ENCODE peak calls at places on chromosomes 3 and 15, in six cellular contexts. E is GM12878, I is K562, J is H1, F is HCT116, O is HepG2. U is an unnamed sample.

GRCh38 chr3:14031271-14031670 is 93.4 kb downstream of the CHCHD4 start:
- DNase-seq in E (no peak), I (no peak), O (no peak), F (no peak), J (no peak), U (no peak)

GRCh38 chr15:70580286-70580685 is 183.1 kb downstream of the UACA start:
- DNase-seq in I (no peak), F (no peak), J (no peak), E (no peak), O (no peak), U (no peak)

GRCh38 chr3:41565948-41566347 is 366.6 kb downstream of the CTNNB1 start:
- DNase-seq in O (no peak), E (no peak), I (no peak), J (no peak), F (no peak), U (no peak)

GRCh38 chr15:48657891-48658591 is 12.5 kb upstream of the FBN1 start:
- DNase-seq in I (no peak), F (no peak), J (no peak), O (no peak), E (no peak), U (no peak)

GRCh38 chr3:143090486-143090885 is 29.1 kb upstream of the CHST2 start:
- DNase-seq in E (no peak), F (no peak), J (no peak), O (no peak), I (no peak), U (no peak)

GRCh38 chr3:149902498-149903139 is 68.1 kb downstream of the PFN2 start:
- DNase-seq in I (no peak), J (no peak), E (no peak), F (no peak), O (no peak), U (no peak)

GRCh38 chr3:53273271-53273670 is 17.4 kb upstream of the TKT start:
- DNase-seq in O (no peak), F (no peak), E (no peak), J (no peak), I (no peak), U (no peak)

GRCh38 chr15:27339138-27339537 is 368.2 kb downstream of the GABRG3 start:
- DNase-seq in I (no peak), E (no peak), J (no peak), F (no peak), O (no peak), U (peak; percentile 50)

GRCh38 chr3:31185004-31185357 is 290.5 kb upstream of the GADL1 start:
- DNase-seq in O (no peak), I (no peak), J (no peak), E (no peak), F (no peak), U (no peak)

GRCh38 chr15:39756806-39757522 is 25.7 kb downstream of the FSIP1 start:
- DNase-seq in F (peak; percentile 47), O (peak; percentile 43), E (no peak), J (no peak), I (peak; percentile 23), U (peak; percentile 69)

GRCh38 chr15:89226359-89227221 is 5.2 kb upstream of the RLBP1 start:
- DNase-seq in I (peak; percentile 42), F (no peak), E (no peak), J (no peak), O (peak; percentile 50), U (no peak)

GRCh38 chr3:97189835-97190234 is 375.4 kb downstream of the EPHA6 start:
- DNase-seq in J (no peak), E (no peak), O (no peak), F (no peak), I (no peak), U (no peak)

GRCh38 chr3:14948609-14949038 is 1.2 kb downstream of the NR2C2 start:
- DNase-seq in F (no peak), I (no peak), E (no peak), O (no peak), J (no peak), U (no peak)

GRCh38 chr3:159486580-159486979 is 502.1 kb upstream of the IL12A start:
- DNase-seq in I (no peak), O (peak; percentile 2), E (no peak), J (peak; percentile 17), F (peak; percentile 22), U (no peak)

GRCh38 chr3:196694941-196695848 is 16.9 kb downstream of the CEP19 start:
- DNase-seq in F (no peak), O (no peak), I (no peak), E (no peak), J (no peak), U (no peak)

GRCh38 chr3:129207347-129207947 is 23.8 kb upstream of the CNBP start:
- DNase-seq in F (no peak), O (no peak), J (no peak), E (no peak), I (no peak), U (no peak)
- TF ChIP-seq JUND in F (no peak), O (no peak), J (no peak), E (no peak), I (no peak), U (no peak)

GRCh38 chr3:184642623-184643308 is 69.1 kb downstream of the MAGEF1 start:
- DNase-seq in O (no peak), F (no peak), J (no peak), I (no peak), E (no peak), U (no peak)
- TF ChIP-seq JUND in O (no peak), F (no peak), J (no peak), I (no peak), E (no peak), U (no peak)

DNA sequence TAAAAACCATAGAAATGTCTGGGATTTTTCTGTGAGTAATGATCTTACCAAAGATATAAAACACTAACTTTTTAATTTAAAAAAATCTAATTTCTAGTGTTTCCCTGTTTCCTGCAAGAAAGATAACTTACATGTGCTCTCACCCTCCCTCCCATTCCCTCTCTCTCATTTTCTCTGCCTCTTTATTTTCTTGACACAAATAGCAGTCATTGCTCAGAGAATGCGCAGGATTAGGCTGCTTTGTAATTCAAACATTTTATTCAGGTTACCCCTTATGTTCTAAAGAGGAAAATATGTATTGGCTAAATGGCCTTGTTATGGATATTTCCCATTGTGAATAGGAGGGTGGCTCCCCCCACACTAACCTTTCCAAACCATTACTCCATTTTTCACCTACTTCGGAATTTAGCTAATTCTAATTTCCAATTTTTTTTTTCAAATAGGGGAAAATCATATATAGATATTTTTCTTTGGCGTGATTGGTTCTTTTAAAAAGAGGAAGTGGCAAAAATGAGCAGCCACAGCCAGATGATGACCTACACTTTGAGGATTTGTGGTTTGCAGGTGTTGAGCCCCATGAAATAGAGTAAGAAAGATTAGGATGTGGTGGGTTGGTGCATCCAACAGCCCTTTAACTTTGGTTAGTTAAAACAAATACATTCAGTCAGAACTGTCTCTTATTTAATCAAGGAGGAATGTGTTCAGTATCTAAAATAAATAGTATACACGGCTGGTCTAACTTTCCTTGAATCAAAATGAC is 554.4 kb downstream of the IGSF11 start:
- DNase-seq in O (no peak), F (no peak), E (no peak), J (no peak), I (no peak), U (no peak)
- TF ChIP-seq JUND in O (no peak), F (no peak), E (no peak), J (no peak), I (no peak), U (no peak)

DNA sequence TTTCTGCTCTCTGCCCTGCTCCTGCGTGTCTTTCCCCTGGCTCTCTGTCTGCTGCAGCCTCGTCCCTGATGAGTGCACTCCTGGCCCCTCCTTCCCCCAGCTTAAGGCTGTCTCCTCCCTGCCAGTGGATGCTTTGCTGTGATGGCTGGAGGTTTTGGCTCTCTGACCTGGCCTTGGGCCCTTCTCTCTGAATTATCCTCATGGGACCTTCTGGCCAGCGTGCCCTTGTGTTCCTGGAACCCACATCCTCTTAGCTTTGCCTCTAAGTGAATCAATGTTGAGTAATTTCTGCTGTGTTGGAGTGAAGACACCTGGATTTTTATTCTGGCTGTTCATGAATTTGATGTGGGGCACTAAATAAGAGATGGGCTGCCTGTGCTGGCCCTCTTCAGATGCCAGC is 9.8 kb upstream of the TNFAIP8L3 start:
- DNase-seq in F (no peak), O (no peak), I (no peak), E (no peak), J (no peak), U (no peak)
- TF ChIP-seq JUND in F (no peak), O (no peak), I (no peak), E (no peak), J (no peak), U (no peak)

GRCh38 chr3:129605593-129606521 is 619 bp downstream of the PLXND1 start:
- DNase-seq in F (no peak), J (no peak), O (no peak), E (no peak), I (no peak), U (peak; percentile 68)
- TF ChIP-seq JUND in F (no peak), J (no peak), O (no peak), E (no peak), I (no peak), U (no peak)

DNA sequence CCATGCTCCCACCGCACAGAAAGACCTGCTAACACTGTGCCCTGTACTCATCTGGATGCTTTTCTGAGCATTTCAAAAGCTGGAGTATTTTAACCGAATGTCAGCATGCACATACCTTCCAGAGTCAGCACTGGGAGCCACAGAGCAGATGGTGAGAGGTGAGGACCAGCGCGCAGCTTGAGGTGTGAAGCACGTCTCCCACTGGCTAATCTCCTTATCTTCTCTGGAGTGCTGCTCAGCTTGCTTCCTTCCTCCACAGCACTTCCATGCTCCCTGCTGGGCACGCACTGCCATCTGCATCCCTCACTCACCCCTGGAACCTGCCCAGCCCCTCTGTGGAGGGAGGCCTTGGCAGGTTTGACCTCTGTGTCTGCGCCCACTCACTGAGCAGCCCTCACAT is at the start of gene GNB5:
- DNase-seq in E (no peak), O (no peak), I (no peak), F (no peak), J (no peak), U (no peak)
- TF ChIP-seq JUND in E (no peak), O (no peak), I (no peak), F (no peak), J (no peak), U (no peak)

GRCh38 chr3:23650371-23651140 is 155.2 kb upstream of the UBE2E1 start:
- DNase-seq in F (no peak), E (no peak), J (no peak), I (no peak), O (no peak), U (no peak)
- TF ChIP-seq JUND in F (peak; percentile 63), E (no peak), J (no peak), I (no peak), O (no peak), U (no peak)

GRCh38 chr3:116413319-116413718 is 32.0 kb downstream of the LSAMP start:
- DNase-seq in J (no peak), I (no peak), E (no peak), O (no peak), F (no peak), U (no peak)
- TF ChIP-seq JUND in J (no peak), I (no peak), E (no peak), O (no peak), F (no peak), U (no peak)

DNA sequence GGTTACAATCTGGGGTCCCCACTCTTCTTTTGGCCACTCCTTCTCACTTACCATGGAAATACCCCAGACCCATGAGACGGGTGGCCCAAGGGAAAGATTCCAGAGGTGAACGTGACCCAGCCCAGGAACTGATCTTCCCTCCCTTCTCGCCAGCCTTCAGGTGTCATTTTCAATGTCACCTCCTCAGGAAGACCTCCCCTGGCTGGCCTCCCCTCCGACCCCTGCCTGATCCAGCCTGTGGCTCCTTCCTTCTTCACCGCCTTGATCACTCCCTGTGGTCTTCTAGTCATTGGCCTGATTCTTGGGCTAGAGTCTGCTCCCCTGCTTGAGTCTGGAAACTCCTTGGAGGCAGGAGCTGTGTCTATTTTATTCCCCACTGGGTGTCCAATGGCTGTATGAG is 146.1 kb downstream of the SMAD6 start:
- DNase-seq in J (no peak), F (no peak), I (no peak), E (no peak), O (no peak), U (no peak)
- TF ChIP-seq JUND in J (no peak), F (no peak), I (no peak), E (no peak), O (no peak), U (no peak)

U was measured in T47D.